ENCODE peak calls at places on chromosomes 11 and 22, in ten cellular contexts. K is astrocyte of the spinal cord; Y is HEK293T; C is NCI-H2029 treated with DMSO at 0.1 percent for 48 hours; E is head of caudate nucleus; L is GM12865; B is thoracic aorta; J is stimulated activated CD4-positive, alpha-beta T cell treated with anti-CD3 and anti-CD28 coated beads, TNF-alpha, amount 100 ng/mL, for 48 hours; S is T follicular helper cell; A is PC-9. F is an unnamed sample.

GRCh38 chr22:32469799-32470212 is 4.8 kb upstream of the FBXO7 start:
- DNase-seq in K (peak; percentile 57), Y (no peak), C (no peak), E (peak; percentile 79), L (no peak), B (no peak), J (no peak), S (no peak), A (peak; percentile 58), F (peak; percentile 33)

GRCh38 chr11:122697636-122698167 is 42.2 kb downstream of the UBASH3B start:
- DNase-seq in K (peak; percentile 67), Y (no peak), C (no peak), E (no peak), L (peak; percentile 67), B (no peak), J (no peak), S (peak; percentile 30), A (peak; percentile 93), F (peak; percentile 100)

GRCh38 chr22:44111562-44112155 is 69.1 kb upstream of the PARVG start:
- DNase-seq in K (no peak), Y (no peak), C (no peak), E (no peak), L (no peak), B (no peak), J (no peak), S (no peak), A (no peak), F (no peak)

GRCh38 chr11:66459138-66459778 is 7.4 kb upstream of the PELI3 start:
- DNase-seq in K (no peak), Y (no peak), C (no peak), E (no peak), L (peak; percentile 37), B (no peak), J (no peak), S (no peak), A (no peak), F (peak; percentile 83)

GRCh38 chr22:47837703-47838102 is 1075.3 kb downstream of the TBC1D22A start:
- DNase-seq in K (no peak), Y (no peak), C (no peak), E (no peak), L (peak; percentile 38), B (no peak), J (no peak), S (no peak), A (no peak), F (no peak)

GRCh38 chr22:33056108-33056507 is 2.1 kb downstream of the SYN3 start:
- DNase-seq in K (no peak), Y (no peak), C (no peak), E (no peak), L (no peak), B (no peak), J (no peak), S (no peak), A (no peak), F (no peak)

GRCh38 chr11:71301858-71302533 is 49.6 kb upstream of the SHANK2 start:
- DNase-seq in K (no peak), Y (no peak), C (no peak), E (peak; percentile 30), L (no peak), B (no peak), J (no peak), S (no peak), A (no peak), F (no peak)

GRCh38 chr11:118592616-118593367 is 14.6 kb upstream of the PHLDB1 start:
- DNase-seq in K (peak; percentile 40), Y (no peak), C (no peak), E (peak; percentile 72), L (no peak), B (no peak), J (no peak), S (no peak), A (no peak), F (no peak)

GRCh38 chr11:77968337-77968736 is 26.1 kb downstream of the INTS4 start:
- DNase-seq in K (no peak), Y (no peak), C (no peak), E (no peak), L (no peak), B (no peak), J (no peak), S (no peak), A (no peak), F (peak; percentile 42)

GRCh38 chr11:93843906-93844305 is 6.5 kb downstream of the VSTM5 start:
- DNase-seq in K (no peak), Y (no peak), C (no peak), E (no peak), L (no peak), B (no peak), J (no peak), S (no peak), A (no peak), F (no peak)

GRCh38 chr11:21405403-21405802 is 736.0 kb downstream of the NELL1 start:
- DNase-seq in K (no peak), Y (no peak), C (no peak), E (no peak), L (no peak), B (no peak), J (no peak), S (no peak), A (no peak), F (no peak)

GRCh38 chr22:24554316-24555159 is at the start of gene GUCD1:
- DNase-seq in K (peak; percentile 27), Y (peak; percentile 33), C (no peak), E (no peak), L (peak; percentile 52), B (no peak), J (no peak), S (no peak), A (no peak), F (peak; percentile 48)

GRCh38 chr11:75697906-75698563 is 19.6 kb upstream of the MOGAT2 start:
- DNase-seq in K (no peak), Y (no peak), C (no peak), E (no peak), L (no peak), B (no peak), J (no peak), S (no peak), A (peak; percentile 69), F (no peak)

GRCh38 chr11:116840224-116840745 is 2.9 kb upstream of the APOA1 start:
- DNase-seq in K (no peak), Y (no peak), C (no peak), E (peak; percentile 81), L (peak; percentile 35), B (no peak), J (no peak), S (no peak), A (no peak), F (peak; percentile 15)

GRCh38 chr11:127006311-127006710 is 5.7 kb upstream of the KIRREL3 start:
- DNase-seq in K (peak; percentile 28), Y (no peak), C (no peak), E (peak; percentile 65), L (no peak), B (no peak), J (no peak), S (no peak), A (no peak), F (no peak)

GRCh38 chr11:46991391-46991790 is 54.8 kb downstream of the CSTPP1 start:
- DNase-seq in K (no peak), Y (no peak), C (peak; percentile 51), E (no peak), L (no peak), B (no peak), J (no peak), S (no peak), A (no peak), F (no peak)

GRCh38 chr22:41799486-41800347 is 762 bp upstream of the CCDC134 start:
- DNase-seq in K (peak; percentile 2), Y (peak; percentile 36), C (no peak), E (peak; percentile 67), L (no peak), B (no peak), J (peak; percentile 26), S (no peak), A (no peak), F (no peak)

GRCh38 chr11:39809833-39810232 is 1649.6 kb downstream of the LRRC4C start:
- DNase-seq in K (no peak), Y (no peak), C (no peak), E (no peak), L (no peak), B (no peak), J (no peak), S (no peak), A (no peak), F (no peak)

GRCh38 chr22:46241397-46242007 is 8.6 kb downstream of the CDPF1 start:
- DNase-seq in K (no peak), Y (no peak), C (no peak), E (no peak), L (no peak), B (no peak), J (no peak), S (no peak), A (no peak), F (no peak)

GRCh38 chr11:2766166-2766565 is 66.4 kb upstream of the KCNQ1OT1 start:
- DNase-seq in K (no peak), Y (no peak), C (no peak), E (peak; percentile 18), L (no peak), B (no peak), J (no peak), S (no peak), A (no peak), F (no peak)

GRCh38 chr22:37634505-37635002 is 4.9 kb upstream of the SH3BP1 start:
- DNase-seq in K (peak; percentile 22), Y (no peak), C (no peak), E (no peak), L (peak; percentile 59), B (no peak), J (no peak), S (no peak), A (no peak), F (no peak)

GRCh38 chr22:42641801-42642413 is 1.5 kb upstream of the ATP5MGL start:
- DNase-seq in K (no peak), Y (no peak), C (no peak), E (no peak), L (no peak), B (no peak), J (no peak), S (no peak), A (no peak), F (no peak)

GRCh38 chr11:114307524-114308203 is 11.5 kb downstream of the NNMT start:
- DNase-seq in K (peak; percentile 66), Y (no peak), C (no peak), E (no peak), L (no peak), B (no peak), J (no peak), S (no peak), A (no peak), F (no peak)

GRCh38 chr11:128451651-128452470 is 135.5 kb downstream of the ETS1 start:
- DNase-seq in K (peak; percentile 86), Y (no peak), C (peak; percentile 42), E (peak; percentile 91), L (no peak), B (no peak), J (no peak), S (no peak), A (no peak), F (no peak)

GRCh38 chr11:12086271-12087074 is 23.9 kb upstream of the MICAL2 start:
- DNase-seq in K (peak; percentile 96), Y (no peak), C (no peak), E (no peak), L (no peak), B (peak; percentile 65), J (no peak), S (no peak), A (peak; percentile 94), F (peak; percentile 52)

GRCh38 chr11:20623258-20623657 is 23.9 kb downstream of the SLC6A5 start:
- DNase-seq in K (no peak), Y (no peak), C (no peak), E (no peak), L (no peak), B (no peak), J (no peak), S (no peak), A (no peak), F (peak; percentile 62)

GRCh38 chr11:34223021-34223813 is 117.8 kb downstream of the NAT10 start:
- DNase-seq in K (peak; percentile 72), Y (peak; percentile 78), C (no peak), E (peak; percentile 50), L (no peak), B (peak; percentile 30), J (no peak), S (no peak), A (no peak), F (no peak)

GRCh38 chr11:68032003-68032402 is 1.5 kb downstream of the NDUFS8 start:
- DNase-seq in K (no peak), Y (no peak), C (no peak), E (no peak), L (no peak), B (no peak), J (no peak), S (no peak), A (no peak), F (no peak)

F was measured in MV-4-11.